ENCODE peak calls at places on chromosome 22, in six cellular contexts. Q is ureter, V is pancreas, U is NT2/D1, N is endothelial cell, W is head of caudate nucleus. T is an unnamed sample.

GRCh38 chr22:26330971-26331625 is 98.0 kb upstream of the ASPHD2 start:
- DNase-seq in Q (no peak), V (peak), U (peak), N (peak), W (peak), T (peak)

GRCh38 chr22:22761606-22761962 is 117.2 kb downstream of the GGTLC2 start:
- DNase-seq in Q (no peak), V (no peak), U (no peak), N (no peak), W (no peak), T (no peak)

GRCh38 chr22:20566420-20567260 is 59.2 kb downstream of the MED15 start:
- DNase-seq in Q (peak), V (peak), U (no peak), N (no peak), W (no peak), T (no peak)

GRCh38 chr22:19849800-19850481 is 4.7 kb downstream of the GNB1L start:
- DNase-seq in Q (peak), V (no peak), U (no peak), N (no peak), W (no peak), T (no peak)

GRCh38 chr22:17443413-17444203 is 74.3 kb downstream of the CECR2 start:
- DNase-seq in Q (no peak), V (no peak), U (no peak), N (no peak), W (no peak), T (no peak)

GRCh38 chr22:31605851-31606585 is 56.0 kb downstream of the PISD start:
- DNase-seq in Q (no peak), V (peak), U (no peak), N (no peak), W (peak), T (no peak)

GRCh38 chr22:30210235-30210831 is 36.2 kb downstream of the LIF start:
- DNase-seq in Q (no peak), V (peak), U (no peak), N (no peak), W (peak), T (peak)

GRCh38 chr22:19644314-19645223 is 69.7 kb upstream of the SEPTIN5 start:
- DNase-seq in Q (peak), V (no peak), U (no peak), N (no peak), W (no peak), T (no peak)

GRCh38 chr22:37661160-37661924 is 2.8 kb downstream of the PDXP start:
- DNase-seq in Q (no peak), V (no peak), U (no peak), N (no peak), W (no peak), T (no peak)

GRCh38 chr22:46738642-46738960 is 549 bp upstream of the CERK start:
- DNase-seq in Q (no peak), V (no peak), U (no peak), N (no peak), W (no peak), T (no peak)

GRCh38 chr22:50151571-50152537 is 18.7 kb upstream of the PANX2 start:
- DNase-seq in Q (no peak), V (no peak), U (no peak), N (no peak), W (no peak), T (no peak)

GRCh38 chr22:24329453-24329852 is 58.8 kb downstream of the SPECC1L start:
- DNase-seq in Q (no peak), V (no peak), U (no peak), N (no peak), W (no peak), T (no peak)

GRCh38 chr22:25334091-25334490 is 114.7 kb downstream of the CRYBB2 start:
- DNase-seq in Q (no peak), V (peak), U (peak), N (peak), W (peak), T (peak)

GRCh38 chr22:29804985-29805384 is 33.1 kb downstream of the ASCC2 start:
- DNase-seq in Q (peak), V (no peak), U (no peak), N (no peak), W (no peak), T (no peak)

GRCh38 chr22:34975721-34976120 is 90.2 kb upstream of the ISX start:
- DNase-seq in Q (no peak), V (no peak), U (no peak), N (no peak), W (no peak), T (no peak)

GRCh38 chr22:26713823-26714449 is 56.5 kb downstream of the MIAT start:
- DNase-seq in Q (no peak), V (no peak), U (no peak), N (no peak), W (peak), T (no peak)

GRCh38 chr22:33247758-33248157 is 189.6 kb upstream of the SYN3 start:
- DNase-seq in Q (no peak), V (no peak), U (no peak), N (no peak), W (no peak), T (no peak)

GRCh38 chr22:43152355-43153071 is 1.2 kb downstream of the TSPO start:
- DNase-seq in Q (peak), V (peak), U (no peak), N (no peak), W (peak), T (no peak)

GRCh38 chr22:49600891-49601431 is 226.7 kb downstream of the BRD1 start:
- DNase-seq in Q (no peak), V (no peak), U (no peak), N (no peak), W (no peak), T (no peak)

GRCh38 chr22:47270463-47271135 is 508.1 kb downstream of the TBC1D22A start:
- DNase-seq in Q (no peak), V (no peak), U (no peak), N (no peak), W (no peak), T (no peak)

T was measured in neural crest cell.